ENCODE peak calls at places on chromosomes 6 and 20, in eight cellular contexts. W is foreskin fibroblast, S is GM10248, K is AG09319, H is NCI-H2081 treated with DMSO at 0.1 percent for 48 hours, Q is cerebellum, A is EH, C is psoas muscle. T is an unnamed sample.

GRCh38 chr6:163226836-163227485 is 187.6 kb upstream of the QKI start:
- DNase-seq in W (no peak), C (no peak), Q (no peak), H (no peak), A (no peak), K (no peak), S (no peak), T (no peak)

GRCh38 chr6:127851197-127851596 is 49.7 kb downstream of the THEMIS start:
- DNase-seq in C (no peak), S (no peak), W (no peak), K (no peak), Q (no peak), H (no peak), A (peak; percentile 82), T (no peak)

GRCh38 chr6:99425647-99426453 is 742 bp upstream of the PNISR start:
- DNase-seq in C (peak; percentile 87), W (peak; percentile 84), K (peak; percentile 67), A (peak; percentile 89), Q (peak; percentile 57), S (peak; percentile 54), H (no peak), T (no peak)

GRCh38 chr6:15417811-15418210 is 171.9 kb downstream of the JARID2 start:
- DNase-seq in H (no peak), K (no peak), A (peak; percentile 45), S (no peak), Q (no peak), C (no peak), W (no peak), T (no peak)

GRCh38 chr20:38423541-38423940 is 11.6 kb downstream of the SNHG17 start:
- DNase-seq in A (no peak), W (no peak), H (no peak), S (no peak), C (no peak), K (no peak), Q (no peak), T (no peak)

GRCh38 chr20:12152996-12153395 is 235.3 kb downstream of the BTBD3 start:
- DNase-seq in H (no peak), C (no peak), K (peak; percentile 14), Q (no peak), S (no peak), A (no peak), W (peak; percentile 49), T (no peak)

GRCh38 chr20:6908673-6909072 is 141.2 kb downstream of the BMP2 start:
- DNase-seq in H (no peak), Q (no peak), C (no peak), A (no peak), W (no peak), S (no peak), K (no peak), T (no peak)

GRCh38 chr6:166870602-166871208 is 85.6 kb downstream of the RNASET2 start:
- DNase-seq in S (no peak), W (no peak), H (no peak), C (no peak), A (no peak), K (no peak), Q (no peak), T (no peak)

GRCh38 chr6:112466378-112467151 is 119.4 kb downstream of the RFPL4B start:
- DNase-seq in C (no peak), K (no peak), H (no peak), W (no peak), A (peak; percentile 87), Q (no peak), S (no peak), T (no peak)

GRCh38 chr20:4898282-4898681 is 103.0 kb downstream of the SLC23A2 start:
- DNase-seq in H (no peak), A (peak; percentile 67), K (peak; percentile 39), C (peak; percentile 64), S (no peak), Q (no peak), W (peak; percentile 38), T (peak; percentile 16)

GRCh38 chr20:56442381-56443365 is 25.8 kb upstream of the RTF2 start:
- DNase-seq in A (peak; percentile 17), Q (no peak), W (no peak), H (no peak), K (no peak), C (no peak), S (no peak), T (no peak)

GRCh38 chr20:50635676-50636600 is 55.4 kb downstream of the RIPOR3 start:
- DNase-seq in A (peak; percentile 38), S (peak; percentile 81), Q (no peak), K (no peak), W (no peak), H (no peak), C (peak; percentile 68), T (no peak)

GRCh38 chr6:3310051-3310448 is 51.3 kb downstream of the PSMG4 start:
- DNase-seq in S (no peak), C (no peak), H (no peak), K (no peak), W (no peak), A (no peak), Q (no peak), T (no peak)

GRCh38 chr6:122126894-122127293 is 272.6 kb upstream of the HSF2 start:
- DNase-seq in C (no peak), H (no peak), A (no peak), Q (no peak), K (no peak), W (no peak), S (no peak), T (no peak)

GRCh38 chr20:60220655-60221054 is 262.4 kb downstream of the CDH26 start:
- DNase-seq in K (no peak), A (no peak), H (no peak), C (no peak), Q (no peak), S (no peak), W (no peak), T (no peak)

GRCh38 chr6:53582963-53583362 is 38.1 kb upstream of the GCLC start:
- DNase-seq in W (no peak), Q (no peak), H (no peak), S (no peak), K (no peak), C (no peak), A (peak; percentile 52), T (no peak)

GRCh38 chr20:60048634-60049578 is 90.7 kb downstream of the CDH26 start:
- DNase-seq in A (no peak), W (no peak), H (no peak), Q (no peak), C (no peak), K (no peak), S (no peak), T (no peak)

GRCh38 chr6:159695984-159696383 is 2.9 kb upstream of the SOD2 start:
- DNase-seq in A (peak; percentile 70), K (no peak), H (no peak), W (peak; percentile 40), C (no peak), S (no peak), Q (no peak), T (no peak)

GRCh38 chr6:34490390-34491090 is 24.7 kb downstream of the PACSIN1 start:
- DNase-seq in H (no peak), K (no peak), A (no peak), C (no peak), Q (no peak), W (no peak), S (no peak), T (no peak)

GRCh38 chr6:47245745-47246371 is 63.8 kb downstream of the TNFRSF21 start:
- DNase-seq in K (no peak), A (no peak), C (no peak), Q (no peak), W (no peak), S (no peak), H (no peak), T (no peak)

GRCh38 chr6:140436023-140436811 is 1061.8 kb upstream of the CITED2 start:
- DNase-seq in W (peak; percentile 56), H (no peak), Q (no peak), A (peak; percentile 95), S (no peak), K (peak; percentile 64), C (no peak), T (no peak)

GRCh38 chr20:38133680-38134426 is 31.2 kb downstream of the TGM2 start:
- DNase-seq in A (no peak), Q (no peak), K (no peak), W (no peak), S (no peak), C (no peak), H (no peak), T (no peak)

GRCh38 chr6:26329763-26330511 is 35.1 kb upstream of the BTN3A2 start:
- DNase-seq in W (peak; percentile 53), A (peak; percentile 65), C (no peak), S (no peak), K (no peak), Q (no peak), H (peak; percentile 14), T (no peak)

GRCh38 chr6:67219336-67219735 is 1415.7 kb upstream of the ADGRB3 start:
- DNase-seq in W (peak; percentile 7), A (no peak), K (no peak), C (no peak), S (no peak), Q (no peak), H (no peak), T (no peak)

T was measured in brain pericyte.